ENCODE peak calls at places on chromosomes 5 and 9, in six cellular contexts. D is AG08395; W is NCI-H460; C is mammary epithelial cell; V is left colon; Z is stimulated activated CD4-positive, alpha-beta T cell treated with anti-CD3 and anti-CD28 coated beads, Interleukin-4, amount 100 ng/mL, for 4 hours. L is an unnamed sample.

GRCh38 chr5:150451594-150451993 is 2.1 kb upstream of the RPS14 start:
- DNase-seq in D (no peak), W (no peak), C (no peak), V (no peak), Z (no peak), L (no peak)

GRCh38 chr5:76482961-76483360 is 79.9 kb downstream of the IQGAP2 start:
- DNase-seq in D (no peak), W (no peak), C (no peak), V (no peak), Z (no peak), L (no peak)

GRCh38 chr5:53877243-53877642 is 316.8 kb downstream of the NDUFS4 start:
- DNase-seq in D (peak), W (no peak), C (no peak), V (no peak), Z (no peak), L (no peak)

GRCh38 chr5:119631660-119632059 is 2.3 kb downstream of the FAM170A start:
- DNase-seq in D (no peak), W (no peak), C (no peak), V (no peak), Z (no peak), L (no peak)

GRCh38 chr9:116298992-116299391 is 145.4 kb downstream of the PAPPA start:
- DNase-seq in D (no peak), W (no peak), C (no peak), V (no peak), Z (no peak), L (no peak)

GRCh38 chr5:128844354-128844923 is 120.8 kb upstream of the SLC27A6 start:
- DNase-seq in D (no peak), W (peak), C (no peak), V (no peak), Z (no peak), L (no peak)

GRCh38 chr5:104412649-104413240 is 850.2 kb upstream of the NUDT12 start:
- DNase-seq in D (peak), W (peak), C (peak), V (no peak), Z (no peak), L (no peak)

GRCh38 chr9:93600504-93600903 is 24.1 kb downstream of the PHF2 start:
- DNase-seq in D (no peak), W (no peak), C (no peak), V (peak), Z (no peak), L (peak)

GRCh38 chr5:16857635-16858034 is 78.5 kb downstream of the MYO10 start:
- DNase-seq in D (peak), W (no peak), C (no peak), V (no peak), Z (no peak), L (no peak)

GRCh38 chr9:93064392-93065124 is 6.1 kb downstream of the SUSD3 start:
- DNase-seq in D (no peak), W (no peak), C (peak), V (peak), Z (peak), L (no peak)

L was measured in suprapubic skin.